ENCODE peak calls at places on chromosomes 7 and 10, in ten cellular contexts. W is foreskin fibroblast, D is neural crest cell, S is AG04449, J is D721Med, B is endodermal cell, Q is RWPE1, N is OCI-LY7, X is hepatocyte, T is endothelial cell. Y is an unnamed sample.

GRCh38 chr10:32950457-32951109 is 7.4 kb downstream of the ITGB1 start:
- DNase-seq in W (no peak), S (no peak), J (no peak), T (no peak), X (no peak), Q (no peak), D (no peak), B (no peak), N (no peak), Y (no peak)

GRCh38 chr7:151748733-151749132 is 128.2 kb downstream of the PRKAG2 start:
- DNase-seq in X (no peak), B (no peak), T (no peak), Q (no peak), S (no peak), N (no peak), D (no peak), W (no peak), J (no peak), Y (no peak)

GRCh38 chr7:26208040-26208439 is 6.5 kb downstream of the CBX3 start:
- DNase-seq in W (no peak), B (no peak), J (no peak), D (no peak), Q (no peak), S (no peak), X (no peak), N (no peak), T (no peak), Y (no peak)

GRCh38 chr10:92486637-92487036 is 87.3 kb downstream of the IDE start:
- DNase-seq in T (no peak), J (no peak), N (no peak), D (no peak), Q (no peak), W (peak), X (no peak), B (no peak), S (no peak), Y (no peak)

GRCh38 chr10:128274938-128275337 is 148.7 kb upstream of the MKI67 start:
- DNase-seq in W (no peak), N (no peak), X (peak), D (no peak), B (no peak), Q (no peak), J (no peak), T (no peak), S (no peak), Y (no peak)

GRCh38 chr7:147485660-147486210 is 1104.8 kb upstream of the C7orf33 start:
- DNase-seq in X (no peak), S (no peak), D (no peak), T (no peak), N (no peak), Q (no peak), W (no peak), B (no peak), J (peak), Y (peak)

GRCh38 chr7:3106353-3106752 is 62.7 kb upstream of the CARD11 start:
- DNase-seq in W (no peak), S (no peak), J (no peak), D (no peak), B (no peak), Q (no peak), N (no peak), T (no peak), X (no peak), Y (no peak)

GRCh38 chr7:133824123-133824522 is 303.0 kb upstream of the LRGUK start:
- DNase-seq in S (no peak), J (no peak), B (no peak), N (no peak), W (no peak), Q (no peak), T (no peak), D (no peak), X (no peak), Y (no peak)

GRCh38 chr10:44924261-44925040 is 13.3 kb downstream of the TMEM72 start:
- DNase-seq in W (no peak), B (peak), Q (no peak), S (no peak), D (no peak), N (no peak), T (no peak), J (no peak), X (no peak), Y (no peak)

GRCh38 chr10:24821986-24822385 is 98.3 kb upstream of the ARHGAP21 start:
- DNase-seq in D (no peak), S (no peak), Q (peak), N (no peak), J (no peak), B (no peak), W (peak), X (peak), T (no peak), Y (no peak)

GRCh38 chr10:16481052-16481728 is 40.5 kb downstream of the C1QL3 start:
- DNase-seq in T (no peak), J (no peak), B (no peak), Q (no peak), X (no peak), D (no peak), W (no peak), N (no peak), S (no peak), Y (no peak)

GRCh38 chr10:78450239-78450638 is 416.6 kb downstream of the RPS24 start:
- DNase-seq in W (no peak), X (no peak), T (no peak), J (no peak), D (no peak), S (no peak), Q (no peak), B (no peak), N (no peak), Y (no peak)

GRCh38 chr7:45087301-45088145 is 1.2 kb downstream of the NACAD start:
- DNase-seq in T (no peak), S (no peak), Q (no peak), X (no peak), J (no peak), N (no peak), D (no peak), W (no peak), B (no peak), Y (no peak)

GRCh38 chr10:121406823-121407545 is 191.3 kb downstream of the FGFR2 start:
- DNase-seq in Q (peak), W (no peak), D (no peak), S (no peak), T (no peak), J (no peak), X (no peak), B (no peak), N (no peak), Y (no peak)

GRCh38 chr7:127769696-127770400 is 117.9 kb downstream of the SND1 start:
- DNase-seq in X (no peak), D (no peak), W (peak), N (no peak), Q (no peak), J (no peak), T (no peak), B (no peak), S (no peak), Y (no peak)

DNA sequence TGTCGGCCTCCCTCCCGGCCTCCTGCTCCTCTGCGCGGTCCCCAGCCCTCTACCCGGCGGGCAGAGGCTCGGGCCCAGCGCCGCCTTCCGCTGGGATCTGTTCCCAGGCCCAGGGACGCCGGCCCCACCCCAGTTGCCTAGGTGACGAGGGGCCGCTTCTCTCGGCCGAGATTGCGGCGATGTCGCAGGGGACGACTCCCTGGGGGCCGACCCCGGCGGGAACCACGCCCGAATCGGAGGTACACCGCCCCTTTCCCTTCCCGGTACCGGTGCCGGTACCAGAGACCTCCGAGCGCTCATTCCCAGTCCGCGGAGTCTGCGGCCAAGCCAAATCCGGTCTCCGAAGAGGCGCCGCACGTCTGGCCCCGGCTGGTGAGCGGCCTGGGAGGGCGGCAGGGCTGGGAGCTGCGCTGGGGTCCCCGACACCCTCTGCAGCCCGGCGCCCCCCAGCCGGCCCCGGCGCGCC is at the start of gene CABCOCO1:
- DNase-seq in W (peak), N (no peak), B (peak), S (no peak), Q (peak), J (peak), D (peak), X (peak), T (peak), Y (peak)
- TF ChIP-seq CTCF in W (no peak), N (no peak), B (peak), S (no peak), Q (no peak), J (no peak), D (no peak), X (peak), T (no peak), Y (no peak)

GRCh38 chr10:63128443-63128842 is 4.7 kb upstream of the NRBF2 start:
- DNase-seq in J (no peak), B (no peak), S (peak), T (no peak), N (no peak), D (no peak), X (no peak), W (peak), Q (no peak), Y (no peak)

GRCh38 chr10:63133787-63134557 is 844 bp downstream of the NRBF2 start:
- DNase-seq in S (no peak), D (no peak), J (no peak), X (no peak), B (no peak), N (peak), T (no peak), Q (no peak), W (peak), Y (no peak)

GRCh38 chr10:63133056-63133786 is at the start of gene NRBF2:
- DNase-seq in N (peak), J (peak), T (peak), W (peak), B (peak), Q (peak), X (peak), S (peak), D (peak), Y (peak)

GRCh38 chr10:63129888-63130287 is 3.2 kb upstream of the NRBF2 start:
- DNase-seq in N (no peak), J (no peak), X (no peak), S (no peak), Q (no peak), W (no peak), B (peak), D (no peak), T (no peak), Y (no peak)

DNA sequence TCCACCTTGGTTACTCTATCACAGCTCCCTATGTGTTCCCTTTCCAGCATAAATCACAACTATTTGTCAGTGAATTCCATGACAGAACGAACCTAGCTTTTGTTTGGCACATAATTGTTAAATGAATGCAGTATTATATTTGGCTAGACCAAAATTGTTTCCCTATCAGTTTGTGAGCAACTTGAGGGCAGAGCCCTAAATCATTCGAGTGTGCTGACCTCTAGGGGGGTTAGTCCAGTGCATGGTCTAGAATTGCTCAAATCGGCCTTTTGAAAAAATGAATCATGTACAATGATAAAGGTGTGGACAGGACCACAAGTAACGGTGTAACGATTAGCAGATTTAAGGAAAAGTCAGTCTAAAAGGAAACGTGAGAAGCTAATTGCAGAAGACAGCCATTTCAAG is 475 bp upstream of the NRBF2 start:
- DNase-seq in D (no peak), N (no peak), T (no peak), Q (no peak), B (no peak), S (no peak), X (no peak), J (no peak), W (no peak), Y (no peak)
- TF ChIP-seq CTCF in D (no peak), N (peak), T (no peak), Q (no peak), B (peak), S (no peak), X (no peak), J (no peak), W (no peak), Y (no peak)

GRCh38 chr10:5584895-5585516 is 60.2 kb downstream of the CALML3 start:
- DNase-seq in J (no peak), D (no peak), T (no peak), W (peak), S (peak), Q (peak), X (no peak), N (peak), B (no peak), Y (no peak)

GRCh38 chr10:5581670-5582566 is 57.2 kb downstream of the CALML3 start:
- DNase-seq in T (no peak), Q (no peak), D (no peak), B (no peak), X (no peak), N (peak), S (no peak), W (no peak), J (no peak), Y (no peak)

GRCh38 chr10:5585517-5586222 is 60.9 kb downstream of the CALML3 start:
- DNase-seq in J (no peak), B (no peak), W (peak), S (no peak), X (no peak), N (no peak), D (no peak), T (no peak), Q (no peak), Y (no peak)

GRCh38 chr10:5582736-5583135 is 58.0 kb downstream of the CALML3 start:
- DNase-seq in T (no peak), X (no peak), Q (no peak), W (no peak), N (peak), B (peak), J (no peak), D (no peak), S (no peak), Y (peak)

GRCh38 chr10:5583525-5584175 is 58.9 kb downstream of the CALML3 start:
- DNase-seq in B (peak), W (no peak), S (no peak), Q (peak), X (peak), T (peak), D (peak), N (peak), J (no peak), Y (no peak)
- TF ChIP-seq CTCF in B (no peak), W (no peak), S (no peak), Q (no peak), X (no peak), T (no peak), D (no peak), N (no peak), J (no peak), Y (no peak)

GRCh38 chr10:129654461-129654860 is 187.4 kb downstream of the MGMT start:
- DNase-seq in N (no peak), D (no peak), J (no peak), B (peak), X (no peak), T (no peak), Q (no peak), W (no peak), S (no peak), Y (no peak)
- TF ChIP-seq CTCF in N (no peak), D (no peak), J (no peak), B (no peak), X (no peak), T (no peak), Q (no peak), W (no peak), S (no peak), Y (no peak)

GRCh38 chr10:73168486-73168844 is 546 bp downstream of the FAM149B1 start:
- DNase-seq in W (no peak), D (no peak), T (no peak), J (no peak), B (no peak), N (no peak), Q (no peak), S (no peak), X (no peak), Y (no peak)
- TF ChIP-seq CTCF in W (no peak), D (peak), T (peak), J (no peak), B (no peak), N (no peak), Q (no peak), S (no peak), X (no peak), Y (no peak)

DNA sequence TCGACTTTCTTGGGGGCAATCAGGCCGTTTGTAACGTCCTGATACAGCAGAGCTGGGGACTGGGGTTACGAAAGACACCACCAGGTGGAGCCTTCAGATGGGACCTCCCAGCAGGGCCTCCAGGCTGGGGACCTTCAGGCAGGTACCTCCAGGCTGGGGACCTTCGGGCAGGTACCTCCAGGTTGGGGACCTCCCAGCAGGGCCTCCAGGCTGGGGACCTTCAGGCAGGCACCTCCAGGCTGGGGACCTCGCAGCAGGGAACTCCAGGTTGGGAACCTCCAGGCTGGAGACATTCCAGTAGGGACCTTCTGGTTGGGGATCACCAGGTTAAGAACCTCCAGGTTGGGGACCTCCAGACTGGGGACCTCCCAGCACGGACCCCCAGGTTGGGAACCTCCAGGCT is 23.5 kb upstream of the GPR146 start:
- DNase-seq in J (no peak), B (no peak), X (no peak), S (no peak), W (no peak), Q (no peak), T (no peak), D (no peak), N (peak), Y (no peak)
- TF ChIP-seq CTCF in J (no peak), B (peak), X (peak), S (no peak), W (no peak), Q (no peak), T (no peak), D (peak), N (peak), Y (peak)

GRCh38 chr10:63866075-63866746 is 345.0 kb downstream of the REEP3 start:
- DNase-seq in D (peak), S (peak), X (peak), B (peak), J (peak), T (peak), Q (peak), W (peak), N (peak), Y (peak)

GRCh38 chr10:63862860-63863259 is 341.7 kb downstream of the REEP3 start:
- DNase-seq in D (no peak), J (no peak), Q (no peak), S (no peak), X (no peak), W (no peak), B (no peak), N (no peak), T (no peak), Y (no peak)

GRCh38 chr10:63865210-63865609 is 344.0 kb downstream of the REEP3 start:
- DNase-seq in B (peak), S (no peak), W (no peak), Q (no peak), X (no peak), T (no peak), D (no peak), J (no peak), N (no peak), Y (no peak)

GRCh38 chr10:63866747-63867140 is 345.5 kb downstream of the REEP3 start:
- DNase-seq in B (no peak), W (peak), X (peak), Q (peak), S (no peak), T (no peak), N (peak), D (no peak), J (no peak), Y (no peak)
- TF ChIP-seq CTCF in B (peak), W (no peak), X (peak), Q (peak), S (no peak), T (peak), N (peak), D (peak), J (peak), Y (no peak)

DNA sequence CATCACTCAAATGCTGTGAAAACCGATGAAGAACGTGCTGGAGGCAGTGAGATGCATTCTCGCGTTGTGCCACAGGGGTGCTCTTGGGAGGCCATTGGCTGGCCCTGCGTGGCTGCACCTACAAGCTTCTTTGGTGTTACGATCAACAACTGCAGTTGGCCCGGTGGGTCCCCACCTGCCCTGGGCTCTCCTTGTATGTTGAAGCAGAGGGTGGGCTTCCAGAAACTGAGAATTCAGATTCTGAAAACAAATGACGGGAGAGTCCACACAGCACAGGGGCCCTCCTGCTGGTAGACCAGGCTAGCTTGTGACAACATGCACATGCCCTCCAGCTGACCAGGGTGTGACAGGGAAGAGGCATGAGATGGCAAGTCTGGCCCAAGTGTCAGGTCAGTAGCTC is 23.7 kb upstream of the DDC start:
- DNase-seq in X (no peak), W (peak), N (no peak), D (no peak), Q (no peak), J (no peak), S (no peak), B (peak), T (no peak), Y (no peak)
- TF ChIP-seq CTCF in X (no peak), W (no peak), N (peak), D (no peak), Q (no peak), J (no peak), S (peak), B (peak), T (peak), Y (peak)

GRCh38 chr10:69783515-69783914 is 18.2 kb upstream of the COL13A1 start:
- DNase-seq in Q (no peak), X (no peak), T (no peak), W (no peak), S (no peak), D (no peak), J (no peak), N (no peak), B (no peak), Y (no peak)
- TF ChIP-seq CTCF in Q (no peak), X (no peak), T (no peak), W (no peak), S (no peak), D (no peak), J (no peak), N (peak), B (no peak), Y (peak)

Y was measured in WERI-Rb-1.